ENCODE peak calls at places on chromosomes 7 and 10, in five cellular contexts. One of them, this sample, is unnamed.

GRCh38 chr10:12482586-12482985 is 133.2 kb downstream of the CAMK1D start:
- DNase-seq in activated CD4-positive, alpha-beta T cell treated with anti-CD3 and anti-CD28 coated beads, Interleukin-2, amount 50 U/mL, for 1 hour: no peak
- DNase-seq in AG10803: no peak
- DNase-seq in astrocyte of the hippocampus: no peak
- DNase-seq in fibroblast of mammary gland: no peak
- DNase-seq in this sample: no peak

GRCh38 chr7:15086171-15086745 is 183.7 kb upstream of the DGKB start:
- DNase-seq in activated CD4-positive, alpha-beta T cell treated with anti-CD3 and anti-CD28 coated beads, Interleukin-2, amount 50 U/mL, for 1 hour: no peak
- DNase-seq in AG10803: peak
- DNase-seq in astrocyte of the hippocampus: peak
- DNase-seq in fibroblast of mammary gland: peak
- DNase-seq in this sample: no peak

GRCh38 chr10:103584216-103585010 is 90.9 kb downstream of the NEURL1 start:
- DNase-seq in activated CD4-positive, alpha-beta T cell treated with anti-CD3 and anti-CD28 coated beads, Interleukin-2, amount 50 U/mL, for 1 hour: peak
- DNase-seq in AG10803: peak
- DNase-seq in astrocyte of the hippocampus: peak
- DNase-seq in fibroblast of mammary gland: peak
- DNase-seq in this sample: peak

GRCh38 chr7:83629117-83629880 is 19.6 kb downstream of the SEMA3E start:
- DNase-seq in activated CD4-positive, alpha-beta T cell treated with anti-CD3 and anti-CD28 coated beads, Interleukin-2, amount 50 U/mL, for 1 hour: no peak
- DNase-seq in AG10803: no peak
- DNase-seq in astrocyte of the hippocampus: no peak
- DNase-seq in fibroblast of mammary gland: no peak
- DNase-seq in this sample: no peak

GRCh38 chr7:36029846-36030510 is 123.1 kb upstream of the EEPD1 start:
- DNase-seq in activated CD4-positive, alpha-beta T cell treated with anti-CD3 and anti-CD28 coated beads, Interleukin-2, amount 50 U/mL, for 1 hour: no peak
- DNase-seq in AG10803: no peak
- DNase-seq in astrocyte of the hippocampus: no peak
- DNase-seq in fibroblast of mammary gland: no peak
- DNase-seq in this sample: no peak

GRCh38 chr10:86708068-86708782 is 39.9 kb downstream of the LDB3 start:
- DNase-seq in activated CD4-positive, alpha-beta T cell treated with anti-CD3 and anti-CD28 coated beads, Interleukin-2, amount 50 U/mL, for 1 hour: no peak
- DNase-seq in AG10803: no peak
- DNase-seq in astrocyte of the hippocampus: no peak
- DNase-seq in fibroblast of mammary gland: no peak
- DNase-seq in this sample: no peak

GRCh38 chr10:113320213-113320612 is 232.6 kb upstream of the HABP2 start:
- DNase-seq in activated CD4-positive, alpha-beta T cell treated with anti-CD3 and anti-CD28 coated beads, Interleukin-2, amount 50 U/mL, for 1 hour: no peak
- DNase-seq in AG10803: no peak
- DNase-seq in astrocyte of the hippocampus: no peak
- DNase-seq in fibroblast of mammary gland: no peak
- DNase-seq in this sample: no peak

GRCh38 chr10:123309740-123310139 is 155.5 kb downstream of the BUB3 start:
- DNase-seq in activated CD4-positive, alpha-beta T cell treated with anti-CD3 and anti-CD28 coated beads, Interleukin-2, amount 50 U/mL, for 1 hour: no peak
- DNase-seq in AG10803: peak
- DNase-seq in astrocyte of the hippocampus: peak
- DNase-seq in fibroblast of mammary gland: peak
- DNase-seq in this sample: no peak

GRCh38 chr7:25481891-25482290 is 253.6 kb upstream of the NPVF start:
- DNase-seq in activated CD4-positive, alpha-beta T cell treated with anti-CD3 and anti-CD28 coated beads, Interleukin-2, amount 50 U/mL, for 1 hour: no peak
- DNase-seq in AG10803: peak
- DNase-seq in astrocyte of the hippocampus: no peak
- DNase-seq in fibroblast of mammary gland: peak
- DNase-seq in this sample: no peak

GRCh38 chr10:7301039-7301768 is 109.6 kb downstream of the SFMBT2 start:
- DNase-seq in activated CD4-positive, alpha-beta T cell treated with anti-CD3 and anti-CD28 coated beads, Interleukin-2, amount 50 U/mL, for 1 hour: no peak
- DNase-seq in AG10803: no peak
- DNase-seq in astrocyte of the hippocampus: no peak
- DNase-seq in fibroblast of mammary gland: no peak
- DNase-seq in this sample: no peak

GRCh38 chr7:101940830-101941229 is 123.4 kb downstream of the CUX1 start:
- DNase-seq in activated CD4-positive, alpha-beta T cell treated with anti-CD3 and anti-CD28 coated beads, Interleukin-2, amount 50 U/mL, for 1 hour: no peak
- DNase-seq in AG10803: no peak
- DNase-seq in astrocyte of the hippocampus: peak
- DNase-seq in fibroblast of mammary gland: no peak
- DNase-seq in this sample: no peak

GRCh38 chr10:95265572-95265971 is 25.2 kb downstream of the PDLIM1 start:
- DNase-seq in activated CD4-positive, alpha-beta T cell treated with anti-CD3 and anti-CD28 coated beads, Interleukin-2, amount 50 U/mL, for 1 hour: no peak
- DNase-seq in AG10803: no peak
- DNase-seq in astrocyte of the hippocampus: no peak
- DNase-seq in fibroblast of mammary gland: no peak
- DNase-seq in this sample: no peak

GRCh38 chr10:110932505-110933180 is 13.2 kb downstream of the SHOC2 start:
- DNase-seq in activated CD4-positive, alpha-beta T cell treated with anti-CD3 and anti-CD28 coated beads, Interleukin-2, amount 50 U/mL, for 1 hour: no peak
- DNase-seq in AG10803: no peak
- DNase-seq in astrocyte of the hippocampus: no peak
- DNase-seq in fibroblast of mammary gland: no peak
- DNase-seq in this sample: no peak

GRCh38 chr10:62895058-62895457 is 78.9 kb upstream of the EGR2 start:
- DNase-seq in activated CD4-positive, alpha-beta T cell treated with anti-CD3 and anti-CD28 coated beads, Interleukin-2, amount 50 U/mL, for 1 hour: no peak
- DNase-seq in AG10803: peak
- DNase-seq in astrocyte of the hippocampus: no peak
- DNase-seq in fibroblast of mammary gland: peak
- DNase-seq in this sample: no peak

GRCh38 chr10:124477614-124478363 is 16.2 kb downstream of the LHPP start:
- DNase-seq in activated CD4-positive, alpha-beta T cell treated with anti-CD3 and anti-CD28 coated beads, Interleukin-2, amount 50 U/mL, for 1 hour: no peak
- DNase-seq in AG10803: peak
- DNase-seq in astrocyte of the hippocampus: peak
- DNase-seq in fibroblast of mammary gland: no peak
- DNase-seq in this sample: no peak

GRCh38 chr7:149773446-149774236 is at the start of gene ZNF467:
- DNase-seq in activated CD4-positive, alpha-beta T cell treated with anti-CD3 and anti-CD28 coated beads, Interleukin-2, amount 50 U/mL, for 1 hour: peak
- DNase-seq in AG10803: peak
- DNase-seq in astrocyte of the hippocampus: peak
- DNase-seq in fibroblast of mammary gland: no peak
- DNase-seq in this sample: peak

GRCh38 chr7:84336303-84336702 is 141.7 kb upstream of the SEMA3A start:
- DNase-seq in activated CD4-positive, alpha-beta T cell treated with anti-CD3 and anti-CD28 coated beads, Interleukin-2, amount 50 U/mL, for 1 hour: no peak
- DNase-seq in AG10803: peak
- DNase-seq in astrocyte of the hippocampus: peak
- DNase-seq in fibroblast of mammary gland: peak
- DNase-seq in this sample: no peak

GRCh38 chr10:17749890-17750289 is 2.1 kb upstream of the TMEM236 start:
- DNase-seq in activated CD4-positive, alpha-beta T cell treated with anti-CD3 and anti-CD28 coated beads, Interleukin-2, amount 50 U/mL, for 1 hour: no peak
- DNase-seq in AG10803: no peak
- DNase-seq in astrocyte of the hippocampus: no peak
- DNase-seq in fibroblast of mammary gland: no peak
- DNase-seq in this sample: no peak

GRCh38 chr10:121672733-121673132 is 74.5 kb upstream of the FGFR2 start:
- DNase-seq in activated CD4-positive, alpha-beta T cell treated with anti-CD3 and anti-CD28 coated beads, Interleukin-2, amount 50 U/mL, for 1 hour: no peak
- DNase-seq in AG10803: no peak
- DNase-seq in astrocyte of the hippocampus: no peak
- DNase-seq in fibroblast of mammary gland: no peak
- DNase-seq in this sample: no peak

GRCh38 chr10:125868372-125868975 is 12.6 kb downstream of the DHX32 start:
- DNase-seq in activated CD4-positive, alpha-beta T cell treated with anti-CD3 and anti-CD28 coated beads, Interleukin-2, amount 50 U/mL, for 1 hour: peak
- DNase-seq in AG10803: peak
- DNase-seq in astrocyte of the hippocampus: peak
- DNase-seq in fibroblast of mammary gland: peak
- DNase-seq in this sample: no peak